ENCODE peak calls at places on chromosomes 7 and 10, in five cellular contexts. Q is lung; Y is CD8-positive, alpha-beta T cell; P is HepG2; U is adipocyte. L is an unnamed sample.

GRCh38 chr7:75716992-75717626 is 21.6 kb downstream of the HIP1 start:
- DNase-seq in Y (no peak), Q (no peak), U (peak), P (peak), L (peak)

GRCh38 chr10:43206391-43207235 is 60.3 kb downstream of the RASGEF1A start:
- DNase-seq in Q (no peak), Y (no peak), U (no peak), P (no peak), L (no peak)

GRCh38 chr7:107035446-107035845 is 9.1 kb upstream of the PRKAR2B start:
- DNase-seq in P (no peak), Q (no peak), U (peak), Y (no peak), L (peak)

GRCh38 chr10:69801434-69802315 is at the start of gene COL13A1:
- DNase-seq in U (peak), Y (no peak), P (no peak), Q (no peak), L (peak)

GRCh38 chr10:75878586-75878985 is 447.2 kb downstream of the LRMDA start:
- DNase-seq in Y (no peak), P (no peak), Q (no peak), U (no peak), L (no peak)

GRCh38 chr7:128939861-128940410 is 2.2 kb downstream of the IRF5 start:
- DNase-seq in Q (no peak), P (no peak), Y (no peak), U (no peak), L (no peak)

GRCh38 chr7:18666107-18666728 is 170.7 kb downstream of the HDAC9 start:
- DNase-seq in U (peak), Y (peak), P (peak), Q (peak), L (peak)

GRCh38 chr7:149741629-149742028 is 31.8 kb downstream of the ZNF467 start:
- DNase-seq in Q (no peak), U (peak), P (no peak), Y (no peak), L (peak)

GRCh38 chr7:134693256-134693655 is 46.6 kb downstream of the BPGM start:
- DNase-seq in P (no peak), U (peak), Y (no peak), Q (no peak), L (peak)

GRCh38 chr10:73916761-73917470 is 6.0 kb downstream of the PLAU start:
- DNase-seq in P (no peak), U (no peak), Q (no peak), Y (no peak), L (no peak)

GRCh38 chr7:42338231-42339222 is 101.5 kb upstream of the GLI3 start:
- DNase-seq in Y (no peak), P (no peak), Q (no peak), U (peak), L (peak)

GRCh38 chr10:22477365-22478287 is 132.3 kb downstream of the SPAG6 start:
- DNase-seq in Y (no peak), P (no peak), U (no peak), Q (no peak), L (no peak)

GRCh38 chr10:69838853-69839252 is 37.1 kb downstream of the COL13A1 start:
- DNase-seq in U (peak), Y (no peak), Q (no peak), P (no peak), L (peak)

GRCh38 chr10:115801987-115802386 is 471.0 kb downstream of the GFRA1 start:
- DNase-seq in Y (no peak), U (no peak), Q (no peak), P (no peak), L (no peak)

GRCh38 chr10:116809528-116810500 is 39.5 kb upstream of the ENO4 start:
- DNase-seq in Q (no peak), Y (no peak), U (peak), P (peak), L (no peak)

GRCh38 chr7:142961973-142962913 is at the start of gene KEL:
- DNase-seq in Y (no peak), U (no peak), P (no peak), Q (no peak), L (no peak)

GRCh38 chr7:90655566-90655965 is 59.4 kb downstream of the CDK14 start:
- DNase-seq in Q (no peak), U (peak), P (no peak), Y (no peak), L (peak)

GRCh38 chr7:27099224-27099838 is 3.2 kb downstream of the HOXA2 start:
- DNase-seq in U (no peak), Q (no peak), P (no peak), Y (no peak), L (no peak)

GRCh38 chr10:72692897-72693598 is 1.1 kb downstream of the MCU start:
- DNase-seq in Y (peak), Q (no peak), P (no peak), U (peak), L (peak)

GRCh38 chr10:117254774-117255735 is 14.1 kb downstream of the SLC18A2 start:
- DNase-seq in U (no peak), P (no peak), Y (no peak), Q (no peak), L (no peak)

GRCh38 chr10:76973091-76973514 is 664.5 kb downstream of the KCNMA1 start:
- DNase-seq in Q (no peak), P (no peak), U (no peak), Y (no peak), L (no peak)

GRCh38 chr7:5704534-5704922 is 76.9 kb downstream of the RNF216 start:
- DNase-seq in P (peak), Y (peak), U (peak), Q (peak), L (peak)

GRCh38 chr10:114389429-114389828 is 14.9 kb downstream of the AFAP1L2 start:
- DNase-seq in Q (no peak), U (no peak), P (no peak), Y (no peak), L (no peak)

GRCh38 chr10:99366666-99367065 is 37.5 kb downstream of the CNNM1 start:
- DNase-seq in Y (no peak), U (peak), P (no peak), Q (no peak), L (no peak)

GRCh38 chr7:64183827-64184372 is 23.1 kb upstream of the ZNF735 start:
- DNase-seq in Q (no peak), P (no peak), U (no peak), Y (no peak), L (no peak)

GRCh38 chr7:87310790-87311419 is 34.6 kb upstream of the CROT start:
- DNase-seq in U (no peak), Y (no peak), P (peak), Q (no peak), L (peak)

GRCh38 chr10:14039968-14040668 is 290.6 kb downstream of the FRMD4A start:
- DNase-seq in Q (no peak), P (no peak), U (peak), Y (no peak), L (peak)

GRCh38 chr7:149781921-149782320 is 8.5 kb upstream of the ZNF467 start:
- DNase-seq in Y (no peak), U (no peak), Q (no peak), P (no peak), L (no peak)

GRCh38 chr7:6730343-6730633 is 23.5 kb upstream of the ZNF12 start:
- DNase-seq in Y (no peak), Q (no peak), U (no peak), P (peak), L (peak)

GRCh38 chr10:86288695-86289576 is 77.7 kb downstream of the GRID1 start:
- DNase-seq in U (no peak), Y (no peak), Q (peak), P (no peak), L (no peak)

GRCh38 chr10:126950401-126951105 is 45.3 kb downstream of the DOCK1 start:
- DNase-seq in U (no peak), Q (no peak), Y (no peak), P (no peak), L (no peak)

GRCh38 chr10:73800560-73801252 is 10.7 kb downstream of the NDST2 start:
- DNase-seq in Y (no peak), Q (no peak), P (no peak), U (no peak), L (no peak)

GRCh38 chr10:62853710-62854109 is 37.5 kb upstream of the EGR2 start:
- DNase-seq in U (no peak), Q (no peak), Y (peak), P (no peak), L (no peak)

GRCh38 chr7:135210818-135211178 is 528 bp downstream of the WDR91 start:
- DNase-seq in U (peak), Q (no peak), Y (no peak), P (no peak), L (peak)

GRCh38 chr10:38094923-38095574 is 912 bp downstream of the ZNF37A start:
- DNase-seq in Y (no peak), P (no peak), U (no peak), Q (no peak), L (no peak)

GRCh38 chr7:155584763-155585531 is 38.6 kb upstream of the CNPY1 start:
- DNase-seq in Y (no peak), P (no peak), U (peak), Q (no peak), L (no peak)

GRCh38 chr10:52769966-52770365 is 2.6 kb downstream of the MBL2 start:
- DNase-seq in U (no peak), Y (no peak), P (no peak), Q (peak), L (no peak)
- H3K4me3 ChIP-seq in U (no peak), Y (no peak), P (no peak), Q (no peak), L (no peak)

GRCh38 chr10:27713906-27714305 is 31.7 kb downstream of the MKX start:
- DNase-seq in U (peak), Q (no peak), P (no peak), Y (no peak), L (peak)
- H3K4me3 ChIP-seq in U (peak), Q (no peak), P (no peak), Y (no peak), L (peak)

GRCh38 chr10:119654540-119654939 is 3.4 kb downstream of the BAG3 start:
- DNase-seq in P (peak), U (no peak), Y (no peak), Q (peak), L (no peak)
- H3K4me3 ChIP-seq in P (no peak), U (peak), Y (no peak), Q (no peak), L (peak)

GRCh38 chr7:97025130-97025499 is 484 bp upstream of the DLX5 start:
- DNase-seq in Y (no peak), U (peak), P (no peak), Q (no peak), L (no peak)
- H3K4me3 ChIP-seq in Y (no peak), U (peak), P (no peak), Q (no peak), L (no peak)

DNA sequence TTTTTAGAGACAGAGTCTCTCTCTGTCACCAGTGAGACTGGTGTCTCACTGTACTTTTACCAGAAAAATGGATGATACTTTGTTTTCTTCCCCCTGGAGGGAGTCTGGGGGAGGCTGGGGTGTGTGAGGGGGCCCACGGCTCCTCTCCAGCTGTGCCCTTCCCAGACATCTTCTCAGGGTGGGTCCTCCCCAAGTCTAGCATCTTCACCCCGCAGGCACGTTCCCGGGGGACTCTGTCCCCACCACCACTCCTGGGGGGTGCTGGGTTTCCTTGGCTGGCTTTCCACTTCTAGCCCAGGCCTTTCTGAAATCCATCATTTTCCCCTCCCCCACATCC is 61.8 kb upstream of the MKRN1 start:
- DNase-seq in Y (no peak), U (no peak), P (no peak), Q (no peak), L (no peak)
- H3K4me3 ChIP-seq in Y (no peak), U (no peak), P (no peak), Q (no peak), L (no peak)

DNA sequence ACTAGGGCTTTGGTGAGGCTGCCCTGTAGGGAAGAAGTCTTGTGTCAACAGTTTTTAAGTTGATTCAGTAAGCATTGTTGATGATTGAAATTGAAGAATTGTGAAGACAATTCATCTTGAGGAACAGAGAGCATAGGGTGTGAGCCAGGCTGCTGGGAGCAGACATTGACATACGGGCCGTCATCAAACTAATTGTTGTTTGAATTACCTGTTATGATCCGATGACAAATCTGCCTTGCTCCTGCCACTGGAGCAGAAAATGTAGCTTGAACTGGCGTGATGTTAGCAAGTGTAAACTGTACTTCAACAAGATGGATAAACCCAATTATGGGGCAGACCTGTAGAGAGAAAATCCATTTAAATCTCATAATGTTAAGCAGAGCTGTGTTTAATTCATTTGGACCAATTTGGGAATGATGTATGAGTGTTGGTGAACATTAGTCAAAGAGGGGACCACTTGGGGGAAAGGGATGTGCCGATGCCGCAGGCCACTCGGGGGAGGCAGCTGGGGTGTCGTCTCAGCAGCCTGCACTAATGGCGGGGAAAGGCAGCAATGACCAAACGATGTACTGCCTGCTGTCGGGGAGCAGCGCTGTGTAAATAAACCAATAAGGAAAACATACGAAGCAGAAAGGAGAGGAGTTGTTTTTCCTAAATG is 27.4 kb downstream of the TCF7L2 start:
- DNase-seq in Q (no peak), U (no peak), P (no peak), Y (no peak), L (no peak)
- H3K4me3 ChIP-seq in Q (no peak), U (no peak), P (no peak), Y (no peak), L (no peak)

DNA sequence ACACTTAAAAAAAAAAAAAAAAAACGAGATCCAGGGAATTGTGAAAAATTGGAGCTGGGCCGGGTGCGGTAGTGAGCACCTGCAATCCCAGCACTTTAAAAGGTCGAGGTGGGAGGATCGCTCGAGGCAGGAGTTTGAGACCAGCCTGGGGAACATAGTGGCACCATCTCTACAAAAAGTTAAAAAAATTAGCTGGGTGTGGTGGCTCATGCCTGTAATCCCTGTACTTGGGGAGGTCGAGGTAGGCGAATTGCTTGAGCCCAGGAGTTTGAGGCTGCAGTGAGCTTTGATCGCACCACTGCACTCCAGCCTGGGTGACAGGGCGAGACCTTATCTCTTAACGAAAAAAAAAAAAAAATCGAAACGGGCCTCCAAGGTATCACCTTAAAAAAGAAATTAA is 2.0 kb downstream of the CLDN4 start:
- DNase-seq in Y (no peak), Q (no peak), P (no peak), U (no peak), L (no peak)
- H3K4me3 ChIP-seq in Y (no peak), Q (no peak), P (peak), U (no peak), L (no peak)

GRCh38 chr7:39130740-39131538 is 153.2 kb downstream of the POU6F2 start:
- DNase-seq in Y (no peak), Q (peak), P (no peak), U (no peak), L (no peak)
- H3K4me3 ChIP-seq in Y (no peak), Q (no peak), P (no peak), U (no peak), L (no peak)